ENCODE peak calls at places on chromosomes 6 and 20, in six cellular contexts. W is endothelial cell; F is activated effector memory CD4-positive, alpha-beta T cell treated with anti-CD3 and anti-CD28 coated beads, Interleukin-2, amount 50 U/mL, for 16 hours; A is hippocampal formation; M is stimulated activated CD8-positive, alpha-beta memory T cell treated with anti-CD3 and anti-CD28 coated beads, Interleukin-4, amount 100 ng/mL, for 24 hours; C is keratinocyte. O is an unnamed sample.

GRCh38 chr6:35320031-35320410 is 22.3 kb upstream of the PPARD start:
- DNase-seq in M (no peak), F (no peak), C (no peak), W (no peak), A (no peak), O (no peak)

GRCh38 chr6:42813906-42814444 is 32.1 kb downstream of the BICRAL start:
- DNase-seq in W (no peak), M (no peak), F (no peak), C (no peak), A (no peak), O (no peak)

GRCh38 chr6:132190097-132190814 is 211.0 kb downstream of the MOXD1 start:
- DNase-seq in M (no peak), A (no peak), F (no peak), C (no peak), W (no peak), O (no peak)

GRCh38 chr20:14576478-14576877 is 239.1 kb upstream of the FLRT3 start:
- DNase-seq in A (no peak), C (no peak), F (no peak), W (no peak), M (no peak), O (no peak)

GRCh38 chr20:58512808-58513552 is 2.2 kb downstream of the APCDD1L start:
- DNase-seq in C (no peak), F (no peak), A (no peak), W (no peak), M (no peak), O (no peak)

GRCh38 chr20:9807176-9807575 is 31.7 kb downstream of the PAK5 start:
- DNase-seq in A (no peak), C (no peak), F (no peak), M (no peak), W (no peak), O (no peak)

GRCh38 chr6:62612526-62612925 is 326.5 kb upstream of the KHDRBS2 start:
- DNase-seq in W (no peak), F (no peak), A (no peak), C (no peak), M (no peak), O (no peak)

GRCh38 chr6:115602471-115602870 is 458.2 kb downstream of the FRK start:
- DNase-seq in C (no peak), A (no peak), M (no peak), W (no peak), F (no peak), O (no peak)

GRCh38 chr6:7628479-7628878 is 38.5 kb downstream of the SNRNP48 start:
- DNase-seq in M (no peak), C (no peak), W (no peak), F (no peak), A (no peak), O (no peak)

GRCh38 chr6:137044366-137045220 is at the start of gene IL20RA:
- DNase-seq in M (no peak), A (no peak), F (peak), C (no peak), W (peak), O (no peak)

GRCh38 chr20:53331151-53331973 is 262.3 kb downstream of the ZNF217 start:
- DNase-seq in A (no peak), F (no peak), C (no peak), W (no peak), M (no peak), O (no peak)